ENCODE peak calls at places on chromosomes 12 and 14, in six cellular contexts. Y is left lung, A is C1 segment of cervical spinal cord, Z is NCI-H82, E is dorsolateral prefrontal cortex, L is hypothalamus. D is an unnamed sample.

GRCh38 chr14:88823968-88824313 is 510 bp upstream of the TTC8 start:
- DNase-seq in Y (no peak), A (no peak), L (no peak), E (no peak), Z (no peak), D (no peak)

GRCh38 chr14:93858896-93859295 is 68.2 kb upstream of the FAM181A start:
- DNase-seq in A (no peak), Y (no peak), L (no peak), Z (no peak), E (no peak), D (no peak)

GRCh38 chr12:102903318-102904007 is 13.6 kb downstream of the PAH start:
- DNase-seq in Y (no peak), L (no peak), A (no peak), Z (peak; percentile 1), E (no peak), D (no peak)

GRCh38 chr12:3055712-3056467 is 21.3 kb upstream of the TSPAN9 start:
- DNase-seq in Z (no peak), E (no peak), L (no peak), A (no peak), Y (no peak), D (no peak)

GRCh38 chr12:63928305-63928704 is 83.8 kb downstream of the SRGAP1 start:
- DNase-seq in L (no peak), E (no peak), Y (no peak), Z (no peak), A (no peak), D (no peak)

GRCh38 chr12:1937481-1938224 is 19.2 kb upstream of the CACNA2D4 start:
- DNase-seq in Z (no peak), E (no peak), L (no peak), Y (no peak), A (no peak), D (no peak)

GRCh38 chr14:68967459-68967940 is 11.6 kb downstream of the ACTN1 start:
- DNase-seq in A (no peak), Z (no peak), E (no peak), Y (no peak), L (no peak), D (no peak)

GRCh38 chr14:35399083-35399807 is 5.3 kb downstream of the NFKBIA start:
- DNase-seq in A (no peak), E (no peak), L (no peak), Z (no peak), Y (no peak), D (no peak)

GRCh38 chr12:8664228-8664963 is 1.8 kb upstream of the MFAP5 start:
- DNase-seq in E (no peak), Y (no peak), A (peak; percentile 35), L (no peak), Z (no peak), D (no peak)

GRCh38 chr14:35533357-35534129 is 421 bp upstream of the INSM2 start:
- DNase-seq in L (no peak), Y (peak; percentile 89), Z (peak; percentile 97), E (peak; percentile 78), A (peak; percentile 56), D (peak; percentile 94)

GRCh38 chr12:94418517-94418916 is 41.1 kb downstream of the CEP83 start:
- DNase-seq in E (no peak), L (no peak), Z (no peak), Y (no peak), A (no peak), D (no peak)

GRCh38 chr12:111753144-111753881 is 13.4 kb upstream of the ALDH2 start:
- DNase-seq in L (no peak), Z (peak; percentile 77), A (peak; percentile 21), E (peak; percentile 76), Y (peak; percentile 90), D (no peak)